ENCODE peak calls at places on chromosomes 12 and 14, in ten cellular contexts. One of them, this sample, is unnamed.

GRCh38 chr14:68544150-68544892 is 248.5 kb downstream of the ZFP36L1 start:
- DNase-seq in amniotic stem cell: peak; percentile 88
- DNase-seq in germinal center: no peak
- DNase-seq in small intestine: no peak
- DNase-seq in non-pigmented ciliary epithelial cell: peak; percentile 99
- DNase-seq in psoas muscle: peak; percentile 66
- DNase-seq in ascending aorta: peak; percentile 73
- DNase-seq in Karpas-422: no peak
- DNase-seq in RWPE2: no peak
- DNase-seq in IMR-90: peak; percentile 100
- DNase-seq in this sample: no peak

GRCh38 chr14:96578619-96579018 is 76.4 kb downstream of the PAPOLA start:
- DNase-seq in amniotic stem cell: no peak
- DNase-seq in germinal center: no peak
- DNase-seq in small intestine: no peak
- DNase-seq in non-pigmented ciliary epithelial cell: no peak
- DNase-seq in psoas muscle: no peak
- DNase-seq in ascending aorta: no peak
- DNase-seq in Karpas-422: no peak
- DNase-seq in RWPE2: no peak
- DNase-seq in IMR-90: no peak
- DNase-seq in this sample: no peak

GRCh38 chr12:6462234-6462995 is 8.1 kb downstream of the VAMP1 start:
- DNase-seq in amniotic stem cell: no peak
- DNase-seq in germinal center: no peak
- DNase-seq in small intestine: no peak
- DNase-seq in non-pigmented ciliary epithelial cell: no peak
- DNase-seq in psoas muscle: no peak
- DNase-seq in ascending aorta: no peak
- DNase-seq in Karpas-422: no peak
- DNase-seq in RWPE2: no peak
- DNase-seq in IMR-90: no peak
- DNase-seq in this sample: no peak

GRCh38 chr12:332581-333205 is 56.4 kb downstream of the KDM5A start:
- DNase-seq in amniotic stem cell: no peak
- DNase-seq in germinal center: no peak
- DNase-seq in small intestine: peak; percentile 3
- DNase-seq in non-pigmented ciliary epithelial cell: no peak
- DNase-seq in psoas muscle: no peak
- DNase-seq in ascending aorta: no peak
- DNase-seq in Karpas-422: no peak
- DNase-seq in RWPE2: no peak
- DNase-seq in IMR-90: no peak
- DNase-seq in this sample: no peak

GRCh38 chr12:126768517-126768916 is 1498.5 kb upstream of the TMEM132C start:
- DNase-seq in amniotic stem cell: no peak
- DNase-seq in germinal center: no peak
- DNase-seq in small intestine: peak; percentile 41
- DNase-seq in non-pigmented ciliary epithelial cell: no peak
- DNase-seq in psoas muscle: no peak
- DNase-seq in ascending aorta: no peak
- DNase-seq in Karpas-422: no peak
- DNase-seq in RWPE2: no peak
- DNase-seq in IMR-90: no peak
- DNase-seq in this sample: no peak

GRCh38 chr12:26712892-26713291 is 120.1 kb downstream of the ITPR2 start:
- DNase-seq in amniotic stem cell: no peak
- DNase-seq in germinal center: no peak
- DNase-seq in small intestine: no peak
- DNase-seq in non-pigmented ciliary epithelial cell: no peak
- DNase-seq in psoas muscle: no peak
- DNase-seq in ascending aorta: no peak
- DNase-seq in Karpas-422: no peak
- DNase-seq in RWPE2: no peak
- DNase-seq in IMR-90: no peak
- DNase-seq in this sample: no peak

GRCh38 chr12:8493084-8493483 is 20.2 kb upstream of the CLEC4D start:
- DNase-seq in amniotic stem cell: no peak
- DNase-seq in germinal center: peak; percentile 32
- DNase-seq in small intestine: peak; percentile 48
- DNase-seq in non-pigmented ciliary epithelial cell: no peak
- DNase-seq in psoas muscle: no peak
- DNase-seq in ascending aorta: no peak
- DNase-seq in Karpas-422: peak; percentile 44
- DNase-seq in RWPE2: no peak
- DNase-seq in IMR-90: no peak
- DNase-seq in this sample: peak; percentile 72

GRCh38 chr12:42284876-42285275 is 41.0 kb downstream of the ZCRB1 start:
- DNase-seq in amniotic stem cell: no peak
- DNase-seq in germinal center: no peak
- DNase-seq in small intestine: no peak
- DNase-seq in non-pigmented ciliary epithelial cell: no peak
- DNase-seq in psoas muscle: no peak
- DNase-seq in ascending aorta: no peak
- DNase-seq in Karpas-422: peak; percentile 73
- DNase-seq in RWPE2: no peak
- DNase-seq in IMR-90: peak; percentile 34
- DNase-seq in this sample: no peak

GRCh38 chr14:70189678-70190077 is 927 bp upstream of the SLC8A3 start:
- DNase-seq in amniotic stem cell: no peak
- DNase-seq in germinal center: peak; percentile 20
- DNase-seq in small intestine: no peak
- DNase-seq in non-pigmented ciliary epithelial cell: no peak
- DNase-seq in psoas muscle: no peak
- DNase-seq in ascending aorta: no peak
- DNase-seq in Karpas-422: no peak
- DNase-seq in RWPE2: no peak
- DNase-seq in IMR-90: no peak
- DNase-seq in this sample: peak; percentile 61

GRCh38 chr12:33596061-33596460 is 156.4 kb upstream of the SYT10 start:
- DNase-seq in amniotic stem cell: no peak
- DNase-seq in germinal center: no peak
- DNase-seq in small intestine: no peak
- DNase-seq in non-pigmented ciliary epithelial cell: no peak
- DNase-seq in psoas muscle: no peak
- DNase-seq in ascending aorta: no peak
- DNase-seq in Karpas-422: no peak
- DNase-seq in RWPE2: no peak
- DNase-seq in IMR-90: no peak
- DNase-seq in this sample: no peak

GRCh38 chr12:42143401-42144173 is 1.1 kb downstream of the GXYLT1 start:
- DNase-seq in amniotic stem cell: no peak
- DNase-seq in germinal center: peak; percentile 18
- DNase-seq in small intestine: peak; percentile 29
- DNase-seq in non-pigmented ciliary epithelial cell: no peak
- DNase-seq in psoas muscle: no peak
- DNase-seq in ascending aorta: no peak
- DNase-seq in Karpas-422: peak; percentile 72
- DNase-seq in RWPE2: no peak
- DNase-seq in IMR-90: peak; percentile 28
- DNase-seq in this sample: peak; percentile 29

GRCh38 chr12:89472508-89472907 is 52.1 kb downstream of the GALNT4 start:
- DNase-seq in amniotic stem cell: no peak
- DNase-seq in germinal center: no peak
- DNase-seq in small intestine: no peak
- DNase-seq in non-pigmented ciliary epithelial cell: no peak
- DNase-seq in psoas muscle: no peak
- DNase-seq in ascending aorta: no peak
- DNase-seq in Karpas-422: no peak
- DNase-seq in RWPE2: no peak
- DNase-seq in IMR-90: peak; percentile 84
- DNase-seq in this sample: no peak

GRCh38 chr12:107361970-107362369 is 268.6 kb upstream of the CRY1 start:
- DNase-seq in amniotic stem cell: no peak
- DNase-seq in germinal center: no peak
- DNase-seq in small intestine: no peak
- DNase-seq in non-pigmented ciliary epithelial cell: no peak
- DNase-seq in psoas muscle: no peak
- DNase-seq in ascending aorta: no peak
- DNase-seq in Karpas-422: no peak
- DNase-seq in RWPE2: no peak
- DNase-seq in IMR-90: no peak
- DNase-seq in this sample: no peak

GRCh38 chr12:125203145-125203765 is 138.0 kb downstream of the AACS start:
- DNase-seq in amniotic stem cell: no peak
- DNase-seq in germinal center: peak; percentile 40
- DNase-seq in small intestine: peak; percentile 16
- DNase-seq in non-pigmented ciliary epithelial cell: no peak
- DNase-seq in psoas muscle: no peak
- DNase-seq in ascending aorta: no peak
- DNase-seq in Karpas-422: peak; percentile 77
- DNase-seq in RWPE2: no peak
- DNase-seq in IMR-90: no peak
- DNase-seq in this sample: peak; percentile 44

GRCh38 chr14:91912035-91912434 is 35.5 kb downstream of the FBLN5 start:
- DNase-seq in amniotic stem cell: no peak
- DNase-seq in germinal center: no peak
- DNase-seq in small intestine: no peak
- DNase-seq in non-pigmented ciliary epithelial cell: no peak
- DNase-seq in psoas muscle: no peak
- DNase-seq in ascending aorta: no peak
- DNase-seq in Karpas-422: no peak
- DNase-seq in RWPE2: no peak
- DNase-seq in IMR-90: no peak
- DNase-seq in this sample: no peak

GRCh38 chr12:109346920-109347319 is 780 bp upstream of the MYO1H start:
- DNase-seq in amniotic stem cell: no peak
- DNase-seq in germinal center: no peak
- DNase-seq in small intestine: no peak
- DNase-seq in non-pigmented ciliary epithelial cell: no peak
- DNase-seq in psoas muscle: no peak
- DNase-seq in ascending aorta: no peak
- DNase-seq in Karpas-422: peak; percentile 53
- DNase-seq in RWPE2: no peak
- DNase-seq in IMR-90: no peak
- DNase-seq in this sample: no peak

GRCh38 chr12:6790496-6791150 is 1.3 kb downstream of the CD4 start:
- DNase-seq in amniotic stem cell: no peak
- DNase-seq in germinal center: no peak
- DNase-seq in small intestine: no peak
- DNase-seq in non-pigmented ciliary epithelial cell: no peak
- DNase-seq in psoas muscle: no peak
- DNase-seq in ascending aorta: no peak
- DNase-seq in Karpas-422: no peak
- DNase-seq in RWPE2: no peak
- DNase-seq in IMR-90: no peak
- DNase-seq in this sample: no peak

GRCh38 chr14:59282366-59282765 is 93.9 kb downstream of the DAAM1 start:
- DNase-seq in amniotic stem cell: no peak
- DNase-seq in germinal center: no peak
- DNase-seq in small intestine: no peak
- DNase-seq in non-pigmented ciliary epithelial cell: no peak
- DNase-seq in psoas muscle: no peak
- DNase-seq in ascending aorta: no peak
- DNase-seq in Karpas-422: no peak
- DNase-seq in RWPE2: no peak
- DNase-seq in IMR-90: peak; percentile 79
- DNase-seq in this sample: no peak

GRCh38 chr14:103014466-103015319 is 42.7 kb downstream of the CDC42BPB start:
- DNase-seq in amniotic stem cell: no peak
- DNase-seq in germinal center: no peak
- DNase-seq in small intestine: no peak
- DNase-seq in non-pigmented ciliary epithelial cell: no peak
- DNase-seq in psoas muscle: no peak
- DNase-seq in ascending aorta: no peak
- DNase-seq in Karpas-422: no peak
- DNase-seq in RWPE2: peak; percentile 16
- DNase-seq in IMR-90: peak; percentile 33
- DNase-seq in this sample: no peak

GRCh38 chr12:15590180-15590826 is 198.9 kb downstream of the EPS8 start:
- DNase-seq in amniotic stem cell: peak; percentile 45
- DNase-seq in germinal center: peak; percentile 77
- DNase-seq in small intestine: peak; percentile 81
- DNase-seq in non-pigmented ciliary epithelial cell: peak; percentile 37
- DNase-seq in psoas muscle: no peak
- DNase-seq in ascending aorta: no peak
- DNase-seq in Karpas-422: peak; percentile 82
- DNase-seq in RWPE2: no peak
- DNase-seq in IMR-90: peak; percentile 70
- DNase-seq in this sample: peak; percentile 71

GRCh38 chr14:73744874-73745529 is 30.8 kb upstream of the PNMA1 start:
- DNase-seq in amniotic stem cell: no peak
- DNase-seq in germinal center: no peak
- DNase-seq in small intestine: peak; percentile 98
- DNase-seq in non-pigmented ciliary epithelial cell: no peak
- DNase-seq in psoas muscle: no peak
- DNase-seq in ascending aorta: no peak
- DNase-seq in Karpas-422: no peak
- DNase-seq in RWPE2: peak; percentile 85
- DNase-seq in IMR-90: no peak
- DNase-seq in this sample: no peak

GRCh38 chr14:68576496-68577244 is 216.2 kb downstream of the ZFP36L1 start:
- DNase-seq in amniotic stem cell: no peak
- DNase-seq in germinal center: no peak
- DNase-seq in small intestine: peak; percentile 63
- DNase-seq in non-pigmented ciliary epithelial cell: no peak
- DNase-seq in psoas muscle: no peak
- DNase-seq in ascending aorta: no peak
- DNase-seq in Karpas-422: no peak
- DNase-seq in RWPE2: no peak
- DNase-seq in IMR-90: peak; percentile 40
- DNase-seq in this sample: no peak

GRCh38 chr12:93624595-93625294 is 52.3 kb downstream of the SOCS2 start:
- DNase-seq in amniotic stem cell: peak; percentile 80
- DNase-seq in germinal center: no peak
- DNase-seq in small intestine: no peak
- DNase-seq in non-pigmented ciliary epithelial cell: peak; percentile 92
- DNase-seq in psoas muscle: no peak
- DNase-seq in ascending aorta: no peak
- DNase-seq in Karpas-422: no peak
- DNase-seq in RWPE2: no peak
- DNase-seq in IMR-90: peak; percentile 98
- DNase-seq in this sample: peak; percentile 44

GRCh38 chr14:87960013-87960787 is 32.8 kb downstream of the GALC start:
- DNase-seq in amniotic stem cell: no peak
- DNase-seq in germinal center: no peak
- DNase-seq in small intestine: peak; percentile 45
- DNase-seq in non-pigmented ciliary epithelial cell: no peak
- DNase-seq in psoas muscle: no peak
- DNase-seq in ascending aorta: no peak
- DNase-seq in Karpas-422: no peak
- DNase-seq in RWPE2: no peak
- DNase-seq in IMR-90: no peak
- DNase-seq in this sample: no peak